ENCODE peak calls at places on chromosomes 2 and 18, in nine cellular contexts. R, U, W, L, D, E, G, H and T are unnamed samples.

GRCh38 chr2:85234879-85235278 is 92.9 kb downstream of the TGOLN2 start:
- DNase-seq in R (no peak), U (no peak), W (no peak), L (no peak), D (no peak), E (no peak), G (no peak), H (no peak), T (no peak)

GRCh38 chr2:96085541-96086355 is 30.6 kb downstream of the ADRA2B start:
- DNase-seq in R (no peak), U (no peak), W (no peak), L (no peak), D (no peak), E (no peak), G (no peak), H (no peak), T (no peak)

GRCh38 chr18:23311346-23312103 is 141.6 kb upstream of the RIOK3 start:
- DNase-seq in R (no peak), U (no peak), W (peak; percentile 75), L (peak; percentile 74), D (no peak), E (no peak), G (no peak), H (peak; percentile 81), T (peak; percentile 58)

GRCh38 chr18:8912348-8913057 is 190.0 kb upstream of the NDUFV2 start:
- DNase-seq in R (no peak), U (no peak), W (no peak), L (no peak), D (no peak), E (no peak), G (no peak), H (no peak), T (no peak)

GRCh38 chr2:162113088-162113770 is 38.8 kb downstream of the GCG start:
- DNase-seq in R (no peak), U (no peak), W (no peak), L (no peak), D (no peak), E (no peak), G (no peak), H (no peak), T (no peak)

GRCh38 chr2:176085861-176086771 is 2.4 kb upstream of the EVX2 start:
- DNase-seq in R (no peak), U (peak; percentile 84), W (no peak), L (no peak), D (peak; percentile 55), E (no peak), G (peak; percentile 13), H (no peak), T (no peak)

GRCh38 chr2:105834931-105835330 is 90.2 kb downstream of the NCK2 start:
- DNase-seq in R (no peak), U (no peak), W (no peak), L (no peak), D (no peak), E (no peak), G (no peak), H (no peak), T (no peak)

GRCh38 chr2:219661197-219661954 is 33.9 kb downstream of the SLC4A3 start:
- DNase-seq in R (no peak), U (no peak), W (no peak), L (no peak), D (peak; percentile 27), E (no peak), G (peak; percentile 35), H (no peak), T (no peak)

GRCh38 chr18:3154214-3154613 is 65.6 kb downstream of the MYOM1 start:
- DNase-seq in R (no peak), U (no peak), W (no peak), L (no peak), D (no peak), E (no peak), G (no peak), H (no peak), T (no peak)

GRCh38 chr2:110731064-110731463 is 1.3 kb upstream of the ACOXL start:
- DNase-seq in R (no peak), U (no peak), W (no peak), L (no peak), D (no peak), E (no peak), G (no peak), H (no peak), T (no peak)

GRCh38 chr2:132415256-132416079 is 1.1 kb upstream of the GPR39 start:
- DNase-seq in R (no peak), U (no peak), W (no peak), L (no peak), D (peak; percentile 18), E (peak; percentile 40), G (no peak), H (peak; percentile 59), T (no peak)

GRCh38 chr2:201403904-201404303 is 46.8 kb upstream of the FLACC1 start:
- DNase-seq in R (no peak), U (no peak), W (peak; percentile 16), L (no peak), D (no peak), E (no peak), G (no peak), H (no peak), T (no peak)

GRCh38 chr18:64097497-64097896 is 51.4 kb downstream of the LINC00305 start:
- DNase-seq in R (no peak), U (no peak), W (no peak), L (no peak), D (no peak), E (no peak), G (no peak), H (no peak), T (no peak)

GRCh38 chr2:190789074-190790004 is 91.3 kb upstream of the GLS start:
- DNase-seq in R (no peak), U (no peak), W (no peak), L (no peak), D (no peak), E (no peak), G (no peak), H (no peak), T (no peak)

GRCh38 chr18:50790956-50791355 is 28.9 kb downstream of the MRO start:
- DNase-seq in R (no peak), U (no peak), W (no peak), L (no peak), D (no peak), E (no peak), G (no peak), H (no peak), T (no peak)

GRCh38 chr2:39837856-39838453 is 58.9 kb upstream of the THUMPD2 start:
- DNase-seq in R (peak; percentile 7), U (peak; percentile 15), W (peak; percentile 5), L (no peak), D (peak; percentile 61), E (no peak), G (peak; percentile 21), H (no peak), T (no peak)

GRCh38 chr2:106269591-106270291 is 75.6 kb upstream of the UXS1 start:
- DNase-seq in R (peak; percentile 37), U (no peak), W (no peak), L (no peak), D (peak; percentile 18), E (no peak), G (no peak), H (peak; percentile 59), T (no peak)

GRCh38 chr18:59005266-59005665 is 134.4 kb upstream of the SEC11C start:
- DNase-seq in R (no peak), U (no peak), W (no peak), L (peak; percentile 69), D (peak; percentile 87), E (no peak), G (no peak), H (no peak), T (no peak)

GRCh38 chr2:202628646-202629213 is 6.0 kb upstream of the FAM117B start:
- DNase-seq in R (no peak), U (no peak), W (no peak), L (no peak), D (no peak), E (no peak), G (no peak), H (no peak), T (no peak)

GRCh38 chr2:163733301-163733938 is 2.4 kb downstream of the FIGN start:
- DNase-seq in R (no peak), U (no peak), W (no peak), L (no peak), D (no peak), E (no peak), G (no peak), H (no peak), T (no peak)

GRCh38 chr2:160227252-160227651 is 27.2 kb upstream of the ITGB6 start:
- DNase-seq in R (no peak), U (no peak), W (no peak), L (no peak), D (peak; percentile 80), E (no peak), G (no peak), H (no peak), T (no peak)

GRCh38 chr18:31225668-31226067 is 63.0 kb upstream of the DSC1 start:
- DNase-seq in R (no peak), U (no peak), W (no peak), L (no peak), D (peak; percentile 44), E (no peak), G (no peak), H (no peak), T (no peak)

GRCh38 chr2:151762694-151763093 is 28.4 kb upstream of the NEB start:
- DNase-seq in R (no peak), U (no peak), W (no peak), L (peak; percentile 48), D (no peak), E (peak; percentile 65), G (no peak), H (no peak), T (peak; percentile 16)

GRCh38 chr18:52442686-52443085 is 102.7 kb downstream of the DCC start:
- DNase-seq in R (no peak), U (no peak), W (no peak), L (no peak), D (no peak), E (no peak), G (no peak), H (no peak), T (no peak)

GRCh38 chr2:54808642-54809041 is 85.2 kb downstream of the EML6 start:
- DNase-seq in R (no peak), U (no peak), W (peak; percentile 5), L (peak; percentile 68), D (no peak), E (no peak), G (no peak), H (no peak), T (no peak)

GRCh38 chr2:95273911-95274290 is 348 bp upstream of the PROM2 start:
- DNase-seq in R (no peak), U (no peak), W (no peak), L (no peak), D (no peak), E (no peak), G (no peak), H (peak; percentile 37), T (no peak)

GRCh38 chr2:122255924-122256323 is 500.5 kb downstream of the TSN start:
- DNase-seq in R (no peak), U (no peak), W (no peak), L (no peak), D (no peak), E (no peak), G (no peak), H (no peak), T (no peak)

GRCh38 chr2:134360750-134361487 is 107.0 kb downstream of the MGAT5 start:
- DNase-seq in R (no peak), U (no peak), W (no peak), L (no peak), D (no peak), E (no peak), G (no peak), H (no peak), T (no peak)

GRCh38 chr2:194383404-194383803 is 1273.6 kb upstream of the SLC39A10 start:
- DNase-seq in R (no peak), U (no peak), W (no peak), L (no peak), D (peak; percentile 13), E (peak; percentile 1), G (peak; percentile 12), H (no peak), T (no peak)

GRCh38 chr2:26269571-26270170 is 24.9 kb downstream of the HADHB start:
- DNase-seq in R (no peak), U (no peak), W (no peak), L (no peak), D (no peak), E (no peak), G (no peak), H (no peak), T (no peak)

GRCh38 chr2:15979051-15979758 is 38.9 kb downstream of the MYCN start:
- DNase-seq in R (no peak), U (no peak), W (no peak), L (no peak), D (no peak), E (no peak), G (no peak), H (no peak), T (no peak)